ENCODE peak calls at places on chromosomes 12 and 14, in nine cellular contexts. M is HepG2; U is memory B cell; B is left ventricle myocardium inferior; N is stimulated activated CD8-positive, alpha-beta memory T cell treated with anti-CD3 and anti-CD28 coated beads, Interleukin-2, amount 100 ng/mL, for 1 hour; T is neural crest cell; J is HFFc6; K is effector memory CD8-positive, alpha-beta T cell; D is lung microvascular endothelial cell. H is an unnamed sample.

GRCh38 chr12:47547077-47547476 is 158.8 kb downstream of the RPAP3 start:
- DNase-seq in M (no peak), U (no peak), B (no peak), N (no peak), T (no peak), J (peak; percentile 55), K (no peak), D (peak; percentile 68), H (no peak)

GRCh38 chr12:94831081-94831747 is 172.3 kb downstream of the NDUFA12 start:
- DNase-seq in M (no peak), U (peak; percentile 68), B (no peak), N (no peak), T (no peak), J (no peak), K (no peak), D (no peak), H (no peak)

GRCh38 chr12:104896710-104897109 is 61.4 kb downstream of the SLC41A2 start:
- DNase-seq in M (no peak), U (no peak), B (no peak), N (no peak), T (no peak), J (no peak), K (no peak), D (no peak), H (no peak)

GRCh38 chr12:77995436-77996167 is 164.9 kb downstream of the NAV3 start:
- DNase-seq in M (no peak), U (no peak), B (no peak), N (no peak), T (no peak), J (peak; percentile 83), K (no peak), D (peak; percentile 56), H (no peak)

GRCh38 chr14:52318829-52319604 is 4.9 kb downstream of the PTGER2 start:
- DNase-seq in M (no peak), U (no peak), B (no peak), N (no peak), T (no peak), J (no peak), K (no peak), D (no peak), H (no peak)

GRCh38 chr12:133202493-133203343 is 21.4 kb downstream of the ZNF268 start:
- DNase-seq in M (no peak), U (no peak), B (no peak), N (no peak), T (no peak), J (no peak), K (no peak), D (no peak), H (no peak)

GRCh38 chr14:101719708-101720107 is 41.8 kb upstream of the PPP2R5C start:
- DNase-seq in M (peak; percentile 33), U (no peak), B (no peak), N (no peak), T (no peak), J (no peak), K (peak; percentile 0), D (no peak), H (no peak)

GRCh38 chr12:15558915-15559528 is 230.2 kb downstream of the EPS8 start:
- DNase-seq in M (no peak), U (no peak), B (no peak), N (no peak), T (no peak), J (peak; percentile 86), K (no peak), D (no peak), H (no peak)

GRCh38 chr12:76391461-76391860 is 43.2 kb upstream of the BBS10 start:
- DNase-seq in M (no peak), U (no peak), B (no peak), N (no peak), T (no peak), J (no peak), K (no peak), D (no peak), H (no peak)

GRCh38 chr14:88985654-88986053 is 161.2 kb downstream of the TTC8 start:
- DNase-seq in M (no peak), U (no peak), B (no peak), N (no peak), T (no peak), J (no peak), K (no peak), D (no peak), H (no peak)

GRCh38 chr12:124823272-124823970 is 40.2 kb downstream of the SCARB1 start:
- DNase-seq in M (no peak), U (no peak), B (no peak), N (no peak), T (no peak), J (no peak), K (no peak), D (no peak), H (no peak)

GRCh38 chr12:51884676-51885229 is 3.1 kb upstream of the ANKRD33 start:
- DNase-seq in M (peak; percentile 80), U (no peak), B (no peak), N (no peak), T (no peak), J (peak; percentile 63), K (no peak), D (peak; percentile 85), H (no peak)

GRCh38 chr12:10829994-10830393 is 3.8 kb upstream of the TAS2R10 start:
- DNase-seq in M (peak; percentile 3), U (no peak), B (no peak), N (no peak), T (no peak), J (no peak), K (no peak), D (no peak), H (no peak)